ENCODE peak calls at places on chromosomes 4 and X, in seven cellular contexts. G is kidney epithelial cell, T is T follicular helper cell, U is HEK293T, N is bronchial epithelial cell, W is left ventricle myocardium inferior, M is SW 1271. F is an unnamed sample.

GRCh38 chr4:34771632-34772031 is 1472.7 kb downstream of the ARAP2 start:
- DNase-seq in G (no peak), T (no peak), U (no peak), N (no peak), W (no peak), M (no peak), F (no peak)

GRCh38 chr4:141158219-141158618 is 24.9 kb upstream of the RNF150 start:
- DNase-seq in G (no peak), T (no peak), U (peak), N (peak), W (no peak), M (peak), F (no peak)

GRCh38 chr4:89800527-89801103 is 36.3 kb downstream of the SNCA start:
- DNase-seq in G (no peak), T (no peak), U (no peak), N (peak), W (no peak), M (no peak), F (peak)

GRCh38 chr4:158016511-158016910 is 156.3 kb downstream of the GASK1B start:
- DNase-seq in G (no peak), T (no peak), U (no peak), N (peak), W (no peak), M (no peak), F (no peak)

GRCh38 chrX:45758738-45759397 is 558.2 kb upstream of the DIPK2B start:
- DNase-seq in G (no peak), T (no peak), U (no peak), N (peak), W (no peak), M (no peak), F (no peak)

GRCh38 chr4:94758141-94758699 is 465 bp downstream of the BMPR1B start:
- DNase-seq in G (no peak), T (no peak), U (peak), N (peak), W (no peak), M (no peak), F (no peak)

GRCh38 chr4:183349673-183350072 is 27.4 kb upstream of the CLDN24 start:
- DNase-seq in G (no peak), T (no peak), U (no peak), N (peak), W (no peak), M (no peak), F (no peak)

GRCh38 chr4:81595798-81596610 is 124.3 kb upstream of the RASGEF1B start:
- DNase-seq in G (no peak), T (no peak), U (no peak), N (no peak), W (no peak), M (no peak), F (no peak)

GRCh38 chr4:169208516-169208915 is 62.2 kb downstream of the SH3RF1 start:
- DNase-seq in G (no peak), T (no peak), U (no peak), N (peak), W (no peak), M (no peak), F (no peak)

GRCh38 chr4:136637071-136637777 is 895.1 kb downstream of the PCDH18 start:
- DNase-seq in G (no peak), T (no peak), U (peak), N (no peak), W (no peak), M (no peak), F (no peak)

GRCh38 chr4:39320381-39321115 is 45.6 kb downstream of the RFC1 start:
- DNase-seq in G (no peak), T (no peak), U (no peak), N (peak), W (no peak), M (peak), F (no peak)

F was measured in epithelial cell of prostate.